ENCODE peak calls at places on chromosomes 2 and 18, in seven cellular contexts. F is IMR-90, G is mesenchymal stem cell, P is mesendoderm, M is neuronal stem cell, Z is H9, A is H1. C is an unnamed sample.
A peak's percentile ranks its signal among the peaks of the same experiment; 100 is the strongest.

GRCh38 chr18:11906926-11907874 is 917 bp downstream of the MPPE1 start:
- DNase-seq in Z (no peak), G (peak; percentile 18), A (peak; percentile 50), F (no peak), P (peak; percentile 31), M (no peak), C (no peak)

GRCh38 chr2:100029460-100029859 is 112.9 kb downstream of the AFF3 start:
- DNase-seq in F (no peak), Z (no peak), P (peak; percentile 16), M (no peak), A (no peak), G (no peak), C (no peak)

GRCh38 chr2:58140508-58141072 is 94.0 kb downstream of the VRK2 start:
- DNase-seq in F (peak; percentile 81), P (no peak), M (no peak), G (no peak), Z (no peak), A (no peak), C (no peak)

GRCh38 chr2:30679416-30680088 is 127.7 kb downstream of the CAPN13 start:
- DNase-seq in F (peak; percentile 59), M (no peak), A (peak; percentile 33), P (peak; percentile 73), G (peak; percentile 43), Z (no peak), C (peak; percentile 38)

GRCh38 chr2:25290811-25291510 is 50.8 kb downstream of the DNMT3A start:
- DNase-seq in F (peak; percentile 23), M (no peak), P (no peak), G (no peak), Z (no peak), A (no peak), C (no peak)

GRCh38 chr2:63189026-63189425 is 138.4 kb downstream of the OTX1 start:
- DNase-seq in Z (peak; percentile 67), M (no peak), A (peak; percentile 73), P (peak; percentile 74), F (peak; percentile 44), G (peak; percentile 56), C (peak; percentile 16)

GRCh38 chr2:190858817-190859216 is 21.8 kb upstream of the GLS start:
- DNase-seq in M (no peak), P (no peak), Z (no peak), A (no peak), F (peak; percentile 90), G (peak; percentile 84), C (peak; percentile 53)

GRCh38 chr2:201579536-201579935 is 63.8 kb downstream of the TMEM237 start:
- DNase-seq in P (no peak), A (no peak), M (no peak), Z (no peak), G (peak; percentile 11), F (peak; percentile 37), C (no peak)

GRCh38 chr2:61620244-61621159 is 82.3 kb upstream of the XPO1 start:
- DNase-seq in F (peak; percentile 88), Z (no peak), P (peak; percentile 60), M (no peak), G (peak; percentile 89), A (no peak), C (peak; percentile 88)

GRCh38 chr18:62710417-62710816 is 4.9 kb upstream of the PHLPP1 start:
- DNase-seq in P (no peak), Z (no peak), G (no peak), M (no peak), F (peak; percentile 33), A (no peak), C (no peak)

GRCh38 chr2:85704800-85705679 is 10.9 kb downstream of the GNLY start:
- DNase-seq in P (no peak), G (no peak), Z (no peak), A (no peak), M (no peak), F (no peak), C (peak; percentile 16)

GRCh38 chr2:142038826-142039225 is 92.0 kb downstream of the LRP1B start:
- DNase-seq in F (no peak), Z (no peak), A (no peak), P (no peak), M (no peak), G (no peak), C (no peak)

GRCh38 chr2:45117383-45117782 is 108.1 kb upstream of the SIX2 start:
- DNase-seq in Z (no peak), P (peak; percentile 83), A (peak; percentile 41), M (no peak), F (no peak), G (no peak), C (no peak)

GRCh38 chr18:995641-996040 is 91.0 kb downstream of the ADCYAP1 start:
- DNase-seq in Z (no peak), P (no peak), A (no peak), G (peak; percentile 64), F (peak; percentile 7), M (no peak), C (no peak)

GRCh38 chr18:9712130-9712577 is 4.1 kb downstream of the RAB31 start:
- DNase-seq in A (no peak), P (peak; percentile 32), Z (no peak), M (no peak), F (no peak), G (no peak), C (peak; percentile 42)

GRCh38 chr2:224930124-224930523 is 112.1 kb downstream of the DOCK10 start:
- DNase-seq in M (no peak), A (no peak), Z (no peak), F (no peak), G (no peak), P (no peak), C (no peak)

GRCh38 chr2:206986943-206987342 is 47.6 kb downstream of the CPO start:
- DNase-seq in P (no peak), G (no peak), M (no peak), A (no peak), F (no peak), Z (no peak), C (no peak)

GRCh38 chr2:54632733-54633692 is 90.4 kb upstream of the EML6 start:
- DNase-seq in F (peak; percentile 83), A (no peak), P (no peak), M (no peak), Z (no peak), G (peak; percentile 68), C (no peak)

GRCh38 chr18:26515643-26516495 is 32.5 kb downstream of the KCTD1 start:
- DNase-seq in F (no peak), P (peak; percentile 40), A (no peak), Z (no peak), M (no peak), G (no peak), C (no peak)

GRCh38 chr2:121284424-121285076 is 452 bp downstream of the TFCP2L1 start:
- DNase-seq in P (peak; percentile 19), A (peak; percentile 79), G (no peak), F (no peak), M (no peak), Z (no peak), C (no peak)

GRCh38 chr18:24189007-24189528 is 50.2 kb downstream of the CABYR start:
- DNase-seq in G (no peak), M (no peak), A (no peak), Z (no peak), P (no peak), F (peak; percentile 70), C (no peak)

GRCh38 chr2:127514485-127514884 is 11.8 kb downstream of the IWS1 start:
- DNase-seq in F (no peak), Z (no peak), G (no peak), P (no peak), M (no peak), A (no peak), C (no peak)

GRCh38 chr2:64504774-64505720 is 19.1 kb upstream of the AFTPH start:
- DNase-seq in P (no peak), Z (no peak), M (no peak), A (no peak), F (no peak), G (no peak), C (no peak)

GRCh38 chr2:191231995-191232394 is 13.2 kb upstream of the MYO1B start:
- DNase-seq in G (peak; percentile 58), Z (no peak), A (no peak), P (no peak), F (peak; percentile 48), M (no peak), C (no peak)

GRCh38 chr18:30150466-30151019 is 892.0 kb downstream of the DSC3 start:
- DNase-seq in P (no peak), Z (no peak), A (no peak), G (no peak), F (no peak), M (no peak), C (no peak)

GRCh38 chr18:30149585-30149984 is 893.0 kb downstream of the DSC3 start:
- DNase-seq in P (no peak), Z (no peak), G (no peak), A (no peak), M (no peak), F (no peak), C (no peak)
- H2AK5ac ChIP-seq in P (no peak overlapping the region), Z (no peak overlapping the region), G (no peak overlapping the region), A (no peak overlapping the region), M (no peak overlapping the region), F (no peak overlapping the region), C (no peak overlapping the region)

GRCh38 chr2:170092475-170092874 is 85.5 kb upstream of the MYO3B start:
- DNase-seq in Z (no peak), F (peak; percentile 38), M (no peak), A (no peak), G (no peak), P (no peak), C (no peak)
- H4K8ac ChIP-seq in Z (no peak overlapping the region), F (no peak overlapping the region), M (no peak overlapping the region), A (no peak overlapping the region), G (no peak overlapping the region), P (no peak overlapping the region), C (no peak overlapping the region)

GRCh38 chr2:50318147-50318546 is 713.8 kb downstream of the NRXN1 start:
- DNase-seq in P (no peak), M (no peak), Z (no peak), A (no peak), G (no peak), F (no peak), C (no peak)
- H2AK5ac ChIP-seq in P (no peak overlapping the region), M (no peak overlapping the region), Z (no peak overlapping the region), A (no peak overlapping the region), G (no peak overlapping the region), F (no peak overlapping the region), C (no peak overlapping the region)

GRCh38 chr18:58886864-58887612 is 22.4 kb downstream of the ZNF532 start:
- DNase-seq in M (no peak), P (no peak), G (peak; percentile 19), F (no peak), A (no peak), Z (no peak), C (peak; percentile 96)
- H4K8ac ChIP-seq in M (no peak overlapping the region), P (no peak overlapping the region), G (peak overlapping the region; percentile 52), F (no peak overlapping the region), A (no peak overlapping the region), Z (no peak overlapping the region), C (peak overlapping the region; percentile 64)

GRCh38 chr2:174697267-174697666 is 67.0 kb downstream of the CHRNA1 start:
- DNase-seq in M (peak; percentile 42), F (peak; percentile 57), Z (peak; percentile 81), A (peak; percentile 70), P (peak; percentile 93), G (peak; percentile 75), C (peak; percentile 87)

GRCh38 chr2:174704061-174704460 is 60.2 kb downstream of the CHRNA1 start:
- DNase-seq in F (no peak), Z (no peak), P (no peak), A (no peak), M (no peak), G (no peak), C (peak; percentile 48)

GRCh38 chr2:174702541-174702940 is 61.7 kb downstream of the CHRNA1 start:
- DNase-seq in P (no peak), G (no peak), M (no peak), F (no peak), Z (no peak), A (no peak), C (peak; percentile 90)

GRCh38 chr2:174704647-174705046 is 59.6 kb downstream of the CHRNA1 start:
- DNase-seq in G (peak; percentile 20), M (no peak), Z (no peak), F (no peak), A (no peak), P (no peak), C (peak; percentile 29)

GRCh38 chr2:174699993-174700766 is 64.1 kb downstream of the CHRNA1 start:
- DNase-seq in Z (no peak), F (peak; percentile 65), G (peak; percentile 59), P (peak; percentile 73), M (peak; percentile 45), A (no peak), C (peak; percentile 81)
- H2AK5ac ChIP-seq in Z (no peak overlapping the region), F (no peak overlapping the region), G (no peak overlapping the region), P (no peak overlapping the region), M (no peak overlapping the region), A (no peak overlapping the region), C (no peak overlapping the region)

C was measured in trophoblast cell.